ENCODE peak calls at places on chromosome X, in five cellular contexts. F is ecto neural progenitor cell; C is NAMALWA; W is CD8-positive, alpha-beta memory T cell; O is stimulated activated naive CD8-positive, alpha-beta T cell treated with anti-CD3 and anti-CD28 coated beads, Interleukin-15, Interleukin-2, amounts not matched to agents 100 U/mL and 50 U/mL, for 24 hours. K is an unnamed sample.

GRCh38 chrX:153609917-153610833 is 11.2 kb upstream of the CCNQ start:
- DNase-seq in F (peak; percentile 87), C (peak; percentile 70), W (peak; percentile 71), O (peak; percentile 80), K (peak; percentile 68)

GRCh38 chrX:68892651-68893050 is 63.8 kb downstream of the EFNB1 start:
- DNase-seq in F (peak; percentile 57), C (no peak), W (no peak), O (no peak), K (no peak)

GRCh38 chrX:124030520-124030919 is 69.0 kb downstream of the STAG2 start:
- DNase-seq in F (no peak), C (no peak), W (no peak), O (no peak), K (no peak)

GRCh38 chrX:53768451-53769246 is 82.1 kb upstream of the HUWE1 start:
- DNase-seq in F (no peak), C (no peak), W (no peak), O (no peak), K (no peak)

GRCh38 chrX:154002215-154002719 is 17.4 kb downstream of the IRAK1 start:
- DNase-seq in F (no peak), C (no peak), W (peak; percentile 39), O (peak; percentile 58), K (no peak)

GRCh38 chrX:118864063-118864630 is 40.5 kb downstream of the ZCCHC12 start:
- DNase-seq in F (no peak), C (no peak), W (no peak), O (no peak), K (no peak)

GRCh38 chrX:113747274-113747973 is 836.5 kb upstream of the HTR2C start:
- DNase-seq in F (no peak), C (peak; percentile 23), W (no peak), O (no peak), K (no peak)

GRCh38 chrX:22616867-22617266 is 344.2 kb downstream of the CBLL2 start:
- DNase-seq in F (no peak), C (no peak), W (no peak), O (no peak), K (no peak)

GRCh38 chrX:107731831-107732502 is 43.6 kb downstream of the TSC22D3 start:
- DNase-seq in F (no peak), C (no peak), W (no peak), O (no peak), K (peak; percentile 81)

GRCh38 chrX:13120017-13120416 is 75.6 kb upstream of the FAM9C start:
- DNase-seq in F (no peak), C (no peak), W (no peak), O (no peak), K (peak; percentile 60)

GRCh38 chrX:16711219-16712115 is 1.0 kb downstream of the CTPS2 start:
- DNase-seq in F (no peak), C (peak; percentile 21), W (no peak), O (peak; percentile 10), K (no peak)

GRCh38 chrX:64642482-64642881 is 247.2 kb upstream of the MTMR8 start:
- DNase-seq in F (no peak), C (peak; percentile 27), W (no peak), O (peak; percentile 3), K (no peak)

GRCh38 chrX:9430346-9430745 is 34.5 kb upstream of the TBL1X start:
- DNase-seq in F (no peak), C (no peak), W (no peak), O (no peak), K (no peak)

GRCh38 chrX:11741574-11741973 is 16.5 kb upstream of the MSL3 start:
- DNase-seq in F (no peak), C (no peak), W (no peak), O (no peak), K (no peak)

GRCh38 chrX:16918979-16919378 is 27.5 kb upstream of the REPS2 start:
- DNase-seq in F (no peak), C (no peak), W (no peak), O (no peak), K (no peak)

GRCh38 chrX:107715331-107716044 is 60.1 kb downstream of the TSC22D3 start:
- DNase-seq in F (no peak), C (no peak), W (no peak), O (peak; percentile 7), K (no peak)

GRCh38 chrX:20252392-20253231 is 14.1 kb downstream of the RPS6KA3 start:
- DNase-seq in F (peak; percentile 58), C (peak; percentile 64), W (peak; percentile 72), O (peak; percentile 74), K (peak; percentile 83)

GRCh38 chrX:72569786-72570185 is 2.9 kb downstream of the HDAC8 start:
- DNase-seq in F (no peak), C (no peak), W (no peak), O (no peak), K (no peak)

GRCh38 chrX:119692241-119693031 is 532 bp downstream of the SEPTIN6 start:
- DNase-seq in F (peak; percentile 58), C (peak; percentile 78), W (peak; percentile 47), O (peak; percentile 59), K (peak; percentile 58)

GRCh38 chrX:63513825-63514574 is 162.9 kb upstream of the SPIN4 start:
- DNase-seq in F (no peak), C (no peak), W (no peak), O (no peak), K (no peak)

GRCh38 chrX:50927127-50927526 is 16.6 kb downstream of the BMP15 start:
- DNase-seq in F (no peak), C (no peak), W (no peak), O (no peak), K (no peak)

GRCh38 chrX:53319614-53320542 is 38.5 kb upstream of the IQSEC2 start:
- DNase-seq in F (no peak), C (no peak), W (no peak), O (no peak), K (no peak)

GRCh38 chrX:71254092-71254941 is at the start of gene ZMYM3:
- DNase-seq in F (peak; percentile 89), C (peak; percentile 88), W (peak; percentile 75), O (peak; percentile 80), K (peak; percentile 86)

GRCh38 chrX:16646366-16647168 is 3.4 kb upstream of the S100G start:
- DNase-seq in F (no peak), C (no peak), W (no peak), O (no peak), K (no peak)

GRCh38 chrX:46840946-46841740 is 4.3 kb downstream of the RP2 start:
- DNase-seq in F (no peak), C (peak; percentile 39), W (no peak), O (no peak), K (no peak)

GRCh38 chrX:120755066-120755846 is 120.4 kb downstream of the CT47B1 start:
- DNase-seq in F (no peak), C (peak; percentile 80), W (no peak), O (no peak), K (peak; percentile 49)

GRCh38 chrX:106728337-106728736 is 1.8 kb downstream of the RNF128 start:
- DNase-seq in F (no peak), C (no peak), W (no peak), O (no peak), K (no peak)

GRCh38 chrX:150409964-150410363 is 46.8 kb downstream of the MAMLD1 start:
- DNase-seq in F (no peak), C (no peak), W (no peak), O (no peak), K (no peak)

GRCh38 chrX:42087960-42088359 is 164.6 kb upstream of the CASK start:
- DNase-seq in F (no peak), C (peak; percentile 1), W (no peak), O (no peak), K (no peak)

GRCh38 chrX:152641996-152642395 is 4.3 kb downstream of the GABRQ start:
- DNase-seq in F (no peak), C (peak; percentile 17), W (no peak), O (no peak), K (no peak)

GRCh38 chrX:46687619-46688018 is 71.3 kb downstream of the SLC9A7 start:
- DNase-seq in F (no peak), C (no peak), W (no peak), O (no peak), K (no peak)

GRCh38 chrX:123422875-123423274 is 238.8 kb downstream of the GRIA3 start:
- DNase-seq in F (no peak), C (peak; percentile 22), W (no peak), O (no peak), K (peak; percentile 17)

GRCh38 chrX:96689951-96690350 is 5.3 kb downstream of the DIAPH2 start:
- DNase-seq in F (no peak), C (no peak), W (no peak), O (no peak), K (no peak)

GRCh38 chrX:133005038-133005437 is 46.6 kb upstream of the HS6ST2 start:
- DNase-seq in F (peak; percentile 39), C (peak; percentile 23), W (no peak), O (no peak), K (no peak)

GRCh38 chrX:149248073-149248625 is 257.0 kb downstream of the IDS start:
- DNase-seq in F (no peak), C (no peak), W (no peak), O (no peak), K (no peak)